ENCODE peak calls at places on chromosome 4, in ten cellular contexts. Z is iPS-NIHi11; D is activated T-helper 1 cell treated with Interleukin-2 at 50 U/mL for 16 hours; P is bronchial epithelial cell; I is esophagus muscularis mucosa; E is RWPE1; W is CD8-positive, alpha-beta T cell; F is NCI-H82; U is GM12891; O is effector memory CD8-positive, alpha-beta T cell. S is an unnamed sample.

GRCh38 chr4:124589827-124590226 is 122.7 kb downstream of the ANKRD50 start:
- DNase-seq in Z (no peak), D (no peak), P (no peak), I (no peak), E (no peak), W (no peak), F (no peak), U (no peak), O (no peak), S (no peak)

GRCh38 chr4:128686032-128686465 is 123.5 kb upstream of the JADE1 start:
- DNase-seq in Z (no peak), D (no peak), P (peak; percentile 84), I (no peak), E (no peak), W (no peak), F (no peak), U (no peak), O (no peak), S (no peak)

GRCh38 chr4:90081432-90082195 is 45.6 kb upstream of the CCSER1 start:
- DNase-seq in Z (no peak), D (no peak), P (no peak), I (no peak), E (no peak), W (no peak), F (no peak), U (no peak), O (no peak), S (no peak)

GRCh38 chr4:152310223-152310622 is 225.7 kb downstream of the FBXW7 start:
- DNase-seq in Z (no peak), D (no peak), P (peak; percentile 35), I (no peak), E (no peak), W (no peak), F (no peak), U (no peak), O (no peak), S (no peak)

GRCh38 chr4:119823045-119823444 is 194.4 kb upstream of the PDE5A start:
- DNase-seq in Z (no peak), D (no peak), P (no peak), I (no peak), E (no peak), W (no peak), F (no peak), U (no peak), O (no peak), S (no peak)

GRCh38 chr4:10783351-10783750 is 98.8 kb upstream of the CLNK start:
- DNase-seq in Z (no peak), D (no peak), P (peak; percentile 74), I (no peak), E (no peak), W (no peak), F (no peak), U (no peak), O (no peak), S (no peak)

GRCh38 chr4:174523003-174523693 is 860 bp upstream of the HPGD start:
- DNase-seq in Z (no peak), D (no peak), P (peak; percentile 8), I (no peak), E (no peak), W (no peak), F (no peak), U (no peak), O (peak; percentile 9), S (no peak)

GRCh38 chr4:111806331-111806730 is 338.9 kb upstream of the FAM241A start:
- DNase-seq in Z (peak; percentile 56), D (no peak), P (no peak), I (no peak), E (peak; percentile 3), W (no peak), F (peak; percentile 37), U (no peak), O (no peak), S (no peak)

GRCh38 chr4:151021637-151022334 is 6.7 kb upstream of the LRBA start:
- DNase-seq in Z (no peak), D (no peak), P (no peak), I (peak; percentile 39), E (no peak), W (no peak), F (no peak), U (no peak), O (no peak), S (no peak)

GRCh38 chr4:57214654-57215411 is 104.6 kb upstream of the IGFBP7 start:
- DNase-seq in Z (no peak), D (no peak), P (peak; percentile 41), I (no peak), E (no peak), W (no peak), F (no peak), U (no peak), O (no peak), S (no peak)

GRCh38 chr4:100838286-100838685 is 320.5 kb upstream of the EMCN start:
- DNase-seq in Z (no peak), D (no peak), P (peak; percentile 64), I (no peak), E (no peak), W (no peak), F (peak; percentile 58), U (no peak), O (no peak), S (no peak)

GRCh38 chr4:176439611-176440010 is 119.8 kb downstream of the SPCS3 start:
- DNase-seq in Z (no peak), D (no peak), P (no peak), I (no peak), E (no peak), W (no peak), F (no peak), U (no peak), O (no peak), S (no peak)

GRCh38 chr4:154039435-154040061 is 250.7 kb upstream of the SFRP2 start:
- DNase-seq in Z (no peak), D (no peak), P (no peak), I (no peak), E (no peak), W (no peak), F (peak; percentile 58), U (no peak), O (no peak), S (no peak)

GRCh38 chr4:102757681-102758080 is 3.1 kb downstream of the MANBA start:
- DNase-seq in Z (no peak), D (no peak), P (no peak), I (no peak), E (no peak), W (no peak), F (no peak), U (no peak), O (no peak), S (no peak)

GRCh38 chr4:60923075-60923474 is 277.1 kb upstream of the ADGRL3 start:
- DNase-seq in Z (no peak), D (no peak), P (no peak), I (no peak), E (no peak), W (no peak), F (no peak), U (no peak), O (no peak), S (no peak)

S was measured in B cell.